ENCODE peak calls at places on chromosomes 16 and 17, in ten cellular contexts. W is adrenal gland, Q is left lung, Y is fibroblast of pulmonary artery, X is tibial nerve, C is Calu3, K is sigmoid colon, O is A549, A is AG04450, B is MCF 10A. F is an unnamed sample.
A peak's percentile ranks its signal among the peaks of the same experiment; 100 is the strongest.

GRCh38 chr17:61770043-61770442 is 93.3 kb downstream of the BRIP1 start:
- DNase-seq in A (no peak), O (no peak), C (no peak), W (no peak), K (no peak), B (no peak), Y (no peak), Q (no peak), X (no peak), F (no peak)

GRCh38 chr17:37743612-37743874 is 1.3 kb downstream of the HNF1B start:
- DNase-seq in W (no peak), O (peak; percentile 88), B (no peak), Y (no peak), A (no peak), C (peak; percentile 91), K (no peak), X (no peak), Q (no peak), F (no peak)

GRCh38 chr16:20331635-20332034 is 4.3 kb upstream of the GP2 start:
- DNase-seq in Q (no peak), X (no peak), A (no peak), W (no peak), O (no peak), C (no peak), K (no peak), B (no peak), Y (no peak), F (no peak)

GRCh38 chr17:36850794-36851193 is 86.5 kb upstream of the LHX1 start:
- DNase-seq in A (no peak), C (no peak), W (no peak), B (peak; percentile 94), Q (no peak), K (no peak), O (peak; percentile 69), X (no peak), Y (peak; percentile 74), F (no peak)

GRCh38 chr17:57408064-57408811 is 151.9 kb downstream of the MSI2 start:
- DNase-seq in B (no peak), X (no peak), O (no peak), Q (no peak), Y (no peak), A (no peak), K (no peak), C (peak; percentile 34), W (no peak), F (no peak)

GRCh38 chr16:24309222-24309905 is 53.2 kb downstream of the CACNG3 start:
- DNase-seq in Q (no peak), O (peak; percentile 63), Y (peak; percentile 13), C (peak; percentile 94), X (no peak), A (no peak), W (peak; percentile 37), B (peak; percentile 98), K (no peak), F (no peak)

GRCh38 chr16:89899879-89900481 is 18.7 kb upstream of the MC1R start:
- DNase-seq in A (no peak), O (no peak), W (no peak), X (no peak), Y (no peak), B (no peak), K (no peak), C (no peak), Q (no peak), F (no peak)

GRCh38 chr16:27270389-27270788 is 1.8 kb upstream of the NSMCE1 start:
- DNase-seq in X (no peak), A (no peak), B (no peak), Q (no peak), Y (no peak), W (peak; percentile 9), K (no peak), O (no peak), C (no peak), F (no peak)

GRCh38 chr17:5123343-5124124 is 7.7 kb downstream of the USP6 start:
- DNase-seq in W (no peak), Q (no peak), K (peak; percentile 60), O (no peak), Y (no peak), B (no peak), A (no peak), X (no peak), C (no peak), F (no peak)

DNA sequence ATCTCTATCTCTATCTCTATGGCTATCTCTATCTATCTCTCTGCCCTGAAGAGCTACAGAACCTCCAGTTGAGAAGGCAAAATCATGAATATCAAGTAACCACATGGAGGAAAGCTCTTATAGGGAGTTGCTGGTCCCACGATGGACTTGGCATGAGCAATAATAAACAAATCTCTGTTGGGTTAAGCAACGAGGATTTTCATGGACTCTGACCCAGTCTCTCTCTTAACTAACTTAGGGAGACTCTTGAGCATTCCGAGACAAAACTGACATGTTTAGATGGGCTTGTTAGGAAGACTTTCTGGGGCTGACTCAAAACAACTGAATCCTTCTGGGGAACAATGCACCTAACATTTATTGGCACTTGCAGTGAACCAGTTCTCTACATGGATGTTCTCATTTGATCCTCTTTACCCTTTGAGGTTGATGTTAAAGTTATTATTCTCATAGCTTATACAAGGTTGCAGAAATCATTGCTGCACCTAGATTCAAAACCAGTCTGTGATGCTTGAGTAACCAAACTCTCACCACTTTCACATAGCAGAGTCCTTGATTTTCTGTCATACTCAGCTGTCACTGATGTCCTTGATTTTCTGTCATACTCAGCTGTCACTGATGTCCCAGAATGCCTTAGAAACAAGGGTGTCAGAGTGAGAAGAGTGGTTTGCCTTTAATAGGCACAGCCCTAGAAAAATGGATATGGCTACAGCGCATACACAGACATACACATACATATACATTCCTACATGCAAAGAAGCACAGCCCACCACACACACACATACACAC is 354.6 kb upstream of the MAF start:
- DNase-seq in X (no peak), Y (no peak), B (no peak), C (no peak), W (no peak), K (no peak), Q (no peak), A (no peak), O (no peak), F (no peak)
- TF ChIP-seq CTCF in X (no peak), Y (no peak), B (no peak), C (no peak), W (no peak), K (no peak), Q (no peak), A (no peak), O (no peak), F (no peak)

GRCh38 chr17:70808596-70808995 is 639.3 kb downstream of the KCNJ2 start:
- DNase-seq in Y (no peak), O (peak; percentile 35), K (no peak), X (no peak), B (peak; percentile 16), W (no peak), C (peak; percentile 3), A (no peak), Q (no peak), F (no peak)
- TF ChIP-seq CTCF in Y (peak; percentile 27), O (no peak), K (no peak), X (no peak), B (peak; percentile 20), W (no peak), C (peak; percentile 17), A (no peak), Q (no peak), F (no peak)

DNA sequence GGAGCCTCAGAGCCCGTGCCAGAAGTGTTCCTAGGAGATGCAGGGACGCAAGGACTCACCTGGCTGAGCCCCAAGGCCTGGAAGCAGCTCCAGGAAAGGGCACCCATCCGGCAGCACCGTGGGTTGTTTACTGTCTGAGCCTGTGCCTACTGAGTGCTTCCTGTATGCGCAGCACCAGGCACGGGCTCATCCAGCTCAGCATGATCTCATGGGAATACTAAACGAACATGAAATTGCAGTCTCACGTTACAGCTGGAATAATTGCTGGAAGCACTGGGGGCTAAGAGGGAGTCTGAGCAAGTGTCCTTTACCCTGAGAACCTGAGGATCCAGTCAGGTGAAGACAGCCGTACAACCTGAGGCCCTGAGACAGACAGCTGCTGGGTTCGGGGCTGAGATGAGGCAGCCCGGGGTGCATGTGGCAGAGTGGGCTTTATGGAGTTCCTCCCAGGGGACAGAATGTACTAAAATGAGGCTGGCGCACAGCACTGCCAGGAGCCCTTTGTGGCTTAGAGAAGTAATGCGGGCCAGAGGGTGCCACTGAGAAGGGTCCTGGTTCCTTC is 5.4 kb downstream of the CTRL start:
- DNase-seq in Q (no peak), O (no peak), B (no peak), W (no peak), Y (no peak), C (no peak), A (no peak), X (peak; percentile 9), K (no peak), F (no peak)
- TF ChIP-seq CTCF in Q (no peak), O (no peak), B (no peak), W (no peak), Y (no peak), C (no peak), A (peak; percentile 7), X (no peak), K (no peak), F (no peak)

DNA sequence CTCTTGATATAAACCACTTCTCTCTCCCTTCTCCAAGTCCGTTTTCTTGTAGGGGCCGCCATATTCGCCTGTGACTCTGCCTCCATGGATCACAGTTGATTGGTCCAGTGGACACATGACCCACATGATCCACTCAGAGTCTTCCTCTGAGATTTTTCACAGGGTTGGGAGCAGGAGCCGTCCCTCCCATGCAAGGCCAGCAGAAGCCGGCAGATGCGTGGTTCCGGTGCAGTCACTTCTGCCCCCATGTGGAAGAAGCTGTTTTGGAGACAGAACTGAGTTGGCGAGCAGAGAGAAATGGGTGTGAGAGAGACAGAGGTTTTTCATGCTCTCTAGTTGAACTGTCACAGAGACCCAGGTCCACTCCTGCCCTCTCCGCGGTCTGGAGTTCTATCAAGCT is 83.3 kb downstream of the C16orf95 start:
- DNase-seq in A (no peak), X (no peak), B (no peak), W (no peak), Q (no peak), Y (peak; percentile 57), C (peak; percentile 23), K (no peak), O (peak; percentile 36), F (no peak)
- TF ChIP-seq CTCF in A (peak; percentile 43), X (no peak), B (no peak), W (no peak), Q (no peak), Y (peak; percentile 45), C (no peak), K (no peak), O (no peak), F (no peak)

GRCh38 chr17:863880-864279 is 81.7 kb downstream of the MRM3 start:
- DNase-seq in Y (no peak), W (no peak), B (no peak), C (no peak), K (no peak), O (no peak), X (no peak), Q (no peak), A (no peak), F (no peak)
- TF ChIP-seq CTCF in Y (no peak), W (no peak), B (no peak), C (no peak), K (no peak), O (no peak), X (no peak), Q (no peak), A (no peak), F (no peak)

DNA sequence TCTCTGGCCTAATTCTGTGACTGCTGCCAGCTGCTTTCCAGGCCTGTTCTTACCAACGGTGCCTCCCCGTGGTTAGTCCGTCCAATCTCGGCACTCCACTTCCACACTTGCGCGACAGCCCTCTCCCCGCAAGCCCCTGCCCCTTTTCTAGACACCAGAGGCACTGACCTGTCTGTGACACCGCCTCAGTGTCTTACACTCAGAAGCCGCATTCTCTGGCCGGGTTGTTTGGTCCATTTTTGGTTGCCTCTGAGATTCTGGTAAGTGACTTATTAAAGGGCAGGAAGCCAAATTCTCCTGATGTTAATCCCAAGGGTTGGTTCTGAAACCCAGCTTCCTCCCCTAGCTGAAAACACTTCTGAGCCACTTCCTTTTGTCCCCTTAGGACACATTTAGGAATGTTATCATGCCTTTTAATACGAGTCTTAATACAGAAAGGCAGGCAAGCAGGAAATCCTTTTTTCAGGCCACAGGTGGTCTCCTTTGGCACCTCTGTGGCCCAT is 1.2 kb upstream of the AKTIP start:
- DNase-seq in W (peak; percentile 46), Y (peak; percentile 72), C (peak; percentile 53), X (no peak), B (peak; percentile 6), O (peak; percentile 36), A (no peak), Q (peak; percentile 63), K (peak; percentile 81), F (peak; percentile 58)
- TF ChIP-seq CTCF in W (no peak), Y (no peak), C (no peak), X (no peak), B (no peak), O (no peak), A (no peak), Q (no peak), K (no peak), F (no peak)